ENCODE peak calls at places on chromosomes 16 and 17, in six cellular contexts. F is A549, Z is GM12878, X is endothelial cell of umbilical vein, O is K562, T is HepG2. R is an unnamed sample.

GRCh38 chr16:75820672-75821071 is 94.4 kb upstream of the CPHXL start:
- DNase-seq in F (peak; percentile 11), Z (no peak), X (no peak), O (peak; percentile 14), T (no peak), R (no peak)

GRCh38 chr17:31581022-31581483 is 189.6 kb downstream of the RAB11FIP4 start:
- DNase-seq in F (no peak), Z (no peak), X (peak; percentile 78), O (no peak), T (no peak), R (no peak)

GRCh38 chr17:47818002-47818695 is 3.4 kb downstream of the OSBPL7 start:
- DNase-seq in F (no peak), Z (no peak), X (no peak), O (no peak), T (no peak), R (no peak)

GRCh38 chr16:87297918-87298631 is 19.1 kb downstream of the C16orf95 start:
- DNase-seq in F (peak; percentile 68), Z (no peak), X (peak; percentile 44), O (peak; percentile 65), T (peak; percentile 54), R (peak; percentile 53)

GRCh38 chr17:60248618-60249516 is 99.1 kb downstream of the CA4 start:
- DNase-seq in F (no peak), Z (no peak), X (peak; percentile 87), O (no peak), T (no peak), R (no peak)

GRCh38 chr16:87829123-87829980 is 40.0 kb downstream of the SLC7A5 start:
- DNase-seq in F (no peak), Z (no peak), X (no peak), O (no peak), T (no peak), R (peak; percentile 53)

GRCh38 chr16:19136549-19137196 is 22.9 kb downstream of the ITPRIPL2 start:
- DNase-seq in F (no peak), Z (no peak), X (no peak), O (no peak), T (no peak), R (peak; percentile 50)

GRCh38 chr17:45230787-45231480 is 9.2 kb downstream of the FMNL1 start:
- DNase-seq in F (no peak), Z (no peak), X (no peak), O (no peak), T (no peak), R (no peak)

GRCh38 chr17:45441536-45442310 is 9.1 kb upstream of the ARHGAP27 start:
- DNase-seq in F (no peak), Z (no peak), X (no peak), O (no peak), T (no peak), R (no peak)

GRCh38 chr17:2902546-2902945 is 106.3 kb downstream of the RAP1GAP2 start:
- DNase-seq in F (no peak), Z (no peak), X (no peak), O (no peak), T (no peak), R (no peak)

DNA sequence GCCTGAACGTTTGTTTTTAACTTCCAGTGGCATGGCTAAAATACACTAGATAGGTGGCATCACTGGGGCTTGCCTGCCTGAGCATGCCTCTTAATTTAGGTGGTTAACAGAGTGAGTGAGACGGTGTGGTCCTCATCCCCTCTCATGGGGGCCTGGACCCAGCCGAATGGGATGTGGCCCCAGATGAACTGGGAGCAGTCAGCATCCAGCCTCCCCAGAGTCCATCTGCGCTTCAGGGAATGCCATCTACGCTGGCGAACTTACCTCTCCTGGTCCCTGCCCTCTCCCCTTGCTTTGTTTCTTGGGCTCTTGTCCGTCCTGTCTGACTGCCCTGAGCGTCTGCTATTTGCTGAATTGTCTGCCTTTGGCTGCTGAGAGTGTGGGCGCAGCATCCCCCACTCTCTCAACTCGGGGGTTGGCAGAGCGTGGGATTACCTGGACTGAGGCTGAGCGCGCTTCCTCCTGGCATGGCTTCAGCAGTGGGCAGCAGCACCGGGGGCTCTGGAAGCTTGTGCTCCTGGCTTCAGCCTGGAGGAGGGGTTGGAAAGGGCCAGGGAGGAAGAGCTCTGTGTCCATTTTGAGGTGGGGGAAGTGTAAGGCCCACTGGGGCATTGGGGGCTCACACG is 2.1 kb downstream of the RAB40C start:
- DNase-seq in F (no peak), Z (no peak), X (no peak), O (no peak), T (no peak), R (no peak)
- TF ChIP-seq MYC in F (no peak), Z (no peak), X (no peak), O (no peak), T (no peak), R (no peak)

DNA sequence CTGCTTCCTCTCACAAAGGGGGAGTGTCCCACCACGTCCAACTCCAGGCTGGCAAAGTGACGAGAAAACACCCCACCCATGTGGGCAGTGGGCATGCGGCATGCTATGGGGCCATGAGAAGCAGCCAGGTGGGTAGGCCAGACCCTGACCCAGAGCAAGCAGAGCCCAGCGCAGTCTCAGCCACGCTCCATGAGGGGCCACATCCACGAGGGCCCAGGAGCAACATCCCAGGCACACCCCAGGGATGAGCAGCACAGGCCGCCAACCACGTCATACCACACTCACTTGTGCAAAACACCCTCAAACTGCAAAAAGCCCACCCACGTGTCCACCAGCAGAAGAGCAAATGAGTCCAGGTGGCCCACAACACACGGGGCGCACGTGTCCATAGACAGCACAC is 117.0 kb downstream of the ZNF778 start:
- DNase-seq in F (no peak), Z (no peak), X (no peak), O (no peak), T (no peak), R (no peak)
- H3K4me3 ChIP-seq in F (no peak overlapping the region), Z (no peak overlapping the region), X (no peak overlapping the region), O (no peak overlapping the region), T (no peak overlapping the region), R (no peak overlapping the region)

GRCh38 chr16:77780378-77780837 is 8.0 kb upstream of the VAT1L start:
- DNase-seq in F (peak; percentile 27), Z (no peak), X (peak; percentile 57), O (no peak), T (peak; percentile 46), R (no peak)
- TF ChIP-seq MYC in F (no peak), Z (no peak), X (no peak), O (no peak), T (no peak), R (no peak)

GRCh38 chr16:11353158-11353557 is 7.9 kb downstream of the RMI2 start:
- DNase-seq in F (no peak), Z (no peak), X (no peak), O (no peak), T (no peak), R (no peak)

GRCh38 chr16:11356573-11357331 is 11.5 kb downstream of the RMI2 start:
- DNase-seq in F (peak; percentile 74), Z (no peak), X (peak; percentile 51), O (peak; percentile 79), T (peak; percentile 81), R (peak; percentile 76)

GRCh38 chr16:11354733-11355574 is 9.7 kb downstream of the RMI2 start:
- DNase-seq in F (no peak), Z (peak; percentile 79), X (no peak), O (no peak), T (no peak), R (peak; percentile 88)

GRCh38 chr16:11355862-11356261 is 10.6 kb downstream of the RMI2 start:
- DNase-seq in F (no peak), Z (no peak), X (no peak), O (no peak), T (no peak), R (no peak)

DNA sequence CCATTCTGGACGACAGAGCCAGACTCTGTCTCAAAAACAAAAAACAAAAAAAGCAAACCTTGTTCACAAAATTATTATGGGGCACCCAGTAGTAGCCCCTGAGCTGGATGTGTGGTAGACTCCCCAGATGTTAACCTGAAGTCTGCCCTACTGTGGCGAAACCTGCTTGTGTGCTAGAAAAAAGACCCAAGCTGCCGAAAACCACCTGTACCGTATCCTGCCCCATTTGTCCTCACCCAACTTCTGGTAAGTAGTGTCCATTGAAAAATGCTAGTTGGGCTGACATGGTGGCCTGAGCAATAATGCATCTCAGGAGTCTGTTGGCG is 9.1 kb downstream of the RMI2 start:
- DNase-seq in F (no peak), Z (no peak), X (no peak), O (no peak), T (no peak), R (no peak)
- H3K4me3 ChIP-seq in F (no peak overlapping the region), Z (peak overlapping the region; percentile 8), X (no peak overlapping the region), O (no peak overlapping the region), T (no peak overlapping the region), R (no peak overlapping the region)

GRCh38 chr17:7046127-7046724 is 2.3 kb upstream of the SLC16A11 start:
- DNase-seq in F (no peak), Z (no peak), X (no peak), O (no peak), T (peak; percentile 54), R (no peak)
- TF ChIP-seq MYC in F (no peak), Z (no peak), X (no peak), O (no peak), T (no peak), R (no peak)

R was measured in NB4.